ENCODE peak calls at places on chromosomes 3 and 15, in nine cellular contexts. T, G, U, K, O, F, J, V and D are unnamed samples.

GRCh38 chr15:53535886-53536285 is 223.6 kb downstream of the WDR72 start:
- DNase-seq in T (no peak), G (no peak), U (no peak), K (no peak), O (no peak), F (no peak), J (no peak), V (no peak), D (no peak)

GRCh38 chr3:81741214-81741613 is 20.2 kb downstream of the GBE1 start:
- DNase-seq in T (peak; percentile 73), G (no peak), U (no peak), K (no peak), O (no peak), F (no peak), J (no peak), V (no peak), D (no peak)

GRCh38 chr15:100684591-100684990 is 82.2 kb downstream of the ASB7 start:
- DNase-seq in T (no peak), G (no peak), U (no peak), K (no peak), O (no peak), F (no peak), J (no peak), V (no peak), D (no peak)

GRCh38 chr3:49647741-49648140 is 26.4 kb upstream of the APEH start:
- DNase-seq in T (no peak), G (peak; percentile 55), U (no peak), K (no peak), O (no peak), F (peak; percentile 64), J (no peak), V (no peak), D (no peak)

GRCh38 chr3:51282931-51283330 is 102.2 kb upstream of the MANF start:
- DNase-seq in T (peak; percentile 74), G (no peak), U (no peak), K (no peak), O (no peak), F (no peak), J (no peak), V (no peak), D (no peak)

GRCh38 chr15:45134046-45134445 is 4.3 kb downstream of the DUOX1 start:
- DNase-seq in T (no peak), G (no peak), U (no peak), K (no peak), O (no peak), F (peak; percentile 10), J (no peak), V (no peak), D (no peak)

GRCh38 chr3:131387796-131388195 is 6.2 kb downstream of the NUDT16 start:
- DNase-seq in T (no peak), G (no peak), U (no peak), K (no peak), O (no peak), F (no peak), J (no peak), V (no peak), D (no peak)

GRCh38 chr15:92606126-92606835 is 49.3 kb downstream of the FAM174B start:
- DNase-seq in T (no peak), G (no peak), U (no peak), K (no peak), O (no peak), F (no peak), J (no peak), V (peak; percentile 50), D (no peak)

GRCh38 chr3:196757876-196758739 is 18.5 kb downstream of the PAK2 start:
- DNase-seq in T (peak; percentile 89), G (no peak), U (no peak), K (no peak), O (no peak), F (no peak), J (no peak), V (no peak), D (no peak)

GRCh38 chr15:69316281-69316680 is 17.6 kb downstream of the PAQR5 start:
- DNase-seq in T (no peak), G (no peak), U (no peak), K (no peak), O (no peak), F (no peak), J (no peak), V (no peak), D (no peak)

GRCh38 chr3:42254566-42254965 is 11.4 kb downstream of the CCK start:
- DNase-seq in T (no peak), G (no peak), U (no peak), K (no peak), O (no peak), F (no peak), J (no peak), V (no peak), D (no peak)

GRCh38 chr3:29772436-29772835 is 491.6 kb downstream of the RBMS3 start:
- DNase-seq in T (no peak), G (no peak), U (no peak), K (no peak), O (no peak), F (no peak), J (no peak), V (no peak), D (no peak)

GRCh38 chr15:44537728-44538240 is 837 bp downstream of the EIF3J start:
- DNase-seq in T (peak; percentile 43), G (no peak), U (no peak), K (no peak), O (no peak), F (no peak), J (no peak), V (peak; percentile 9), D (no peak)

GRCh38 chr15:72319360-72319984 is 485 bp downstream of the CELF6 start:
- DNase-seq in T (peak; percentile 47), G (peak; percentile 76), U (peak; percentile 75), K (peak; percentile 63), O (no peak), F (peak; percentile 69), J (peak; percentile 53), V (peak; percentile 37), D (peak; percentile 58)

GRCh38 chr3:165753560-165753959 is 83.7 kb downstream of the BCHE start:
- DNase-seq in T (no peak), G (peak; percentile 5), U (no peak), K (no peak), O (no peak), F (no peak), J (no peak), V (no peak), D (no peak)

GRCh38 chr3:73759290-73759689 is 134.5 kb upstream of the PDZRN3 start:
- DNase-seq in T (no peak), G (no peak), U (no peak), K (no peak), O (no peak), F (no peak), J (no peak), V (no peak), D (no peak)

GRCh38 chr3:31187380-31187779 is 292.9 kb upstream of the GADL1 start:
- DNase-seq in T (no peak), G (no peak), U (no peak), K (no peak), O (no peak), F (no peak), J (no peak), V (no peak), D (no peak)

GRCh38 chr15:51622269-51623180 is at the start of gene DMXL2:
- DNase-seq in T (peak; percentile 85), G (peak; percentile 89), U (peak; percentile 83), K (peak; percentile 80), O (peak; percentile 65), F (peak; percentile 88), J (peak; percentile 66), V (peak; percentile 59), D (no peak)
- TF ChIP-seq POLR2A in T (no peak), G (peak; percentile 58), U (no peak), K (no peak), O (no peak), F (no peak), J (no peak), V (peak; percentile 21), D (no peak)

GRCh38 chr15:94042163-94042954 is 189.0 kb upstream of the MCTP2 start:
- DNase-seq in T (peak; percentile 68), G (no peak), U (no peak), K (no peak), O (no peak), F (no peak), J (no peak), V (no peak), D (no peak)

GRCh38 chr15:94041731-94042130 is 189.6 kb upstream of the MCTP2 start:
- DNase-seq in T (no peak), G (no peak), U (no peak), K (no peak), O (no peak), F (no peak), J (no peak), V (no peak), D (no peak)

GRCh38 chr15:94036156-94036555 is 195.2 kb upstream of the MCTP2 start:
- DNase-seq in T (no peak), G (no peak), U (no peak), K (no peak), O (no peak), F (no peak), J (no peak), V (no peak), D (no peak)

DNA sequence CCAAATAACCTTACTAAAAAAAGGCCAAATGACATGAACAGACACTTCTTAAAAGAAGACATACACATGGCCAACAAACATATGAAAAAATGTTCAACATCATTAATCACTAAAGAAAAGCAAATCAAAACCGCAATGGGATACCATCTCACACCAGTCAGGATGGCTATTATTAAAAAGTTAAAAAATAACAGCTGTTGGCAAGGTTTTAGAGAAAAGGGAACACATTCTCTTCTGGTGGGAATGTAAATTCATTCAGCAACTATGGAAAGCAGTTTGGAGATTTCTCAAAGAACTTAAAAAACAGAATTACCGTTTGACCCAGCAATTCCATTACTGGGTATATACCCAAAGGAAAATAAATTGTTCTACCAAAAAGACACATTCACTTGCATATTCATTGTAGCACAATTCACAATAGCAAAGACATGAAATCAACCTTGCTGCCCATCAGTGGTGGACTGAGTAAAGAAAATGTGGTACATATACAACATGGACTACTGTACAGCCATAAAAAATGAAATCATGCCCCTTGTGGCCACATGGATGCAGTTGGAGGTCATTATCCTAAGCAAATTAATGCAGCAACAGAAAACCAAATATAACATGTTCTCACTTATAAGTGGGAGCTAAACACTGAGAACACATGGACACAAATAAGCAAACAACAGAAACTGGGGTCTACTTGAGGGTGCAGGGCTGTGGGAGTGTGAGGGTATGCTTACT is 190.7 kb upstream of the MCTP2 start:
- DNase-seq in T (no peak), G (no peak), U (no peak), K (no peak), O (no peak), F (no peak), J (no peak), V (no peak), D (no peak)
- TF ChIP-seq CTCF in T (no peak), G (no peak), U (no peak), K (no peak), O (peak; percentile 31), F (no peak), J (no peak), V (no peak), D (no peak)

GRCh38 chr3:161354554-161354953 is 16.8 kb downstream of the SPTSSB start:
- DNase-seq in T (no peak), G (no peak), U (no peak), K (no peak), O (no peak), F (no peak), J (no peak), V (no peak), D (no peak)
- TF ChIP-seq POLR2A in T (no peak), G (no peak), U (no peak), K (no peak), O (no peak), F (no peak), J (no peak), V (no peak), D (no peak)

GRCh38 chr3:12708584-12709192 is 44.8 kb upstream of the RAF1 start:
- DNase-seq in T (peak; percentile 94), G (peak; percentile 9), U (peak; percentile 34), K (no peak), O (no peak), F (peak; percentile 65), J (no peak), V (no peak), D (no peak)
- TF ChIP-seq CTCF in T (peak; percentile 51), G (no peak), U (no peak), K (no peak), O (peak; percentile 8), F (no peak), J (peak; percentile 7), V (no peak), D (no peak)